ENCODE peak calls at places on chromosomes 16 and 17, in eight cellular contexts. L is adrenal gland, I is WTC11, H is neural crest cell, V is left lung, W is nephron progenitor cell, P is GM13977, T is dorsolateral prefrontal cortex. C is an unnamed sample.

GRCh38 chr16:6571044-6571443 is 761.6 kb upstream of the RBFOX1 start:
- DNase-seq in I (no peak), T (no peak), L (no peak), H (no peak), P (no peak), V (no peak), W (peak; percentile 11), C (no peak)

GRCh38 chr17:64128787-64129514 is 993 bp downstream of the ERN1 start:
- DNase-seq in W (no peak), I (no peak), L (no peak), H (no peak), T (no peak), V (peak; percentile 58), P (no peak), C (no peak)

GRCh38 chr16:25210758-25211157 is 6.0 kb upstream of the AQP8 start:
- DNase-seq in P (no peak), L (no peak), V (no peak), T (no peak), H (no peak), W (no peak), I (no peak), C (no peak)

GRCh38 chr17:64689106-64689505 is 27.0 kb upstream of the SMURF2 start:
- DNase-seq in W (no peak), P (no peak), V (no peak), T (no peak), I (no peak), L (no peak), H (no peak), C (no peak)

GRCh38 chr17:1920948-1921351 is 91.1 kb downstream of the RPA1 start:
- DNase-seq in L (no peak), V (no peak), P (no peak), T (peak; percentile 87), W (no peak), I (no peak), H (no peak), C (no peak)

GRCh38 chr17:34051046-34051445 is 204.0 kb upstream of the CCL2 start:
- DNase-seq in H (no peak), T (no peak), L (no peak), P (no peak), V (no peak), W (no peak), I (no peak), C (no peak)

GRCh38 chr17:3012926-3013581 is 50.4 kb downstream of the OR1D5 start:
- DNase-seq in W (peak; percentile 74), H (peak; percentile 53), P (peak; percentile 84), I (peak; percentile 86), V (peak; percentile 52), T (peak; percentile 66), L (peak; percentile 71), C (peak; percentile 86)

GRCh38 chr17:77772461-77772897 is 186.0 kb upstream of the TNRC6C start:
- DNase-seq in V (peak; percentile 48), L (peak; percentile 37), I (peak; percentile 88), T (no peak), W (peak; percentile 65), H (peak; percentile 55), P (peak; percentile 89), C (peak; percentile 89)

GRCh38 chr16:55821210-55821609 is 11.7 kb downstream of the CES1 start:
- DNase-seq in P (no peak), T (no peak), I (no peak), L (no peak), H (no peak), V (no peak), W (no peak), C (no peak)

GRCh38 chr17:37088459-37088858 is 139.7 kb downstream of the AATF start:
- DNase-seq in I (no peak), T (no peak), W (no peak), V (no peak), H (no peak), L (no peak), P (peak; percentile 23), C (no peak)

GRCh38 chr16:4776141-4776705 is 9.3 kb upstream of the ZNF500 start:
- DNase-seq in T (no peak), W (no peak), V (no peak), L (no peak), H (no peak), P (no peak), I (no peak), C (no peak)

GRCh38 chr16:28264656-28265055 is 27.7 kb upstream of the SBK1 start:
- DNase-seq in H (no peak), I (no peak), T (peak; percentile 77), V (no peak), L (no peak), W (peak; percentile 31), P (no peak), C (no peak)

GRCh38 chr17:64245218-64246145 is 17.6 kb downstream of the TEX2 start:
- DNase-seq in P (no peak), I (no peak), H (no peak), T (no peak), V (no peak), W (no peak), L (no peak), C (no peak)

GRCh38 chr17:7477392-7478275 is 1.8 kb downstream of the ZBTB4 start:
- DNase-seq in T (peak; percentile 58), P (peak; percentile 13), I (no peak), H (no peak), W (peak; percentile 40), V (peak; percentile 56), L (no peak), C (no peak)

GRCh38 chr17:81870155-81870977 is 771 bp downstream of the ARHGDIA start:
- DNase-seq in W (peak; percentile 41), V (peak; percentile 43), T (no peak), H (no peak), L (no peak), I (peak; percentile 34), P (peak; percentile 62), C (no peak)

GRCh38 chr17:29251969-29252866 is 5.6 kb downstream of the CRYBA1 start:
- DNase-seq in W (no peak), I (no peak), V (no peak), L (no peak), T (no peak), H (no peak), P (peak; percentile 42), C (peak; percentile 41)

GRCh38 chr17:55540414-55541091 is 29.3 kb upstream of the SMIM36 start:
- DNase-seq in T (no peak), W (no peak), P (no peak), I (no peak), L (no peak), V (no peak), H (no peak), C (no peak)

GRCh38 chr17:55411463-55411855 is 10.2 kb downstream of the MMD start:
- DNase-seq in T (no peak), H (no peak), I (no peak), P (no peak), L (no peak), V (no peak), W (no peak), C (no peak)

GRCh38 chr17:69410671-69411070 is 3.8 kb upstream of the MAP2K6 start:
- DNase-seq in W (no peak), V (no peak), T (no peak), P (no peak), L (no peak), H (no peak), I (no peak), C (no peak)
- TF ChIP-seq CTCF in W (no peak), V (no peak), T (no peak), P (no peak), L (no peak), H (no peak), I (no peak), C (no peak)

DNA sequence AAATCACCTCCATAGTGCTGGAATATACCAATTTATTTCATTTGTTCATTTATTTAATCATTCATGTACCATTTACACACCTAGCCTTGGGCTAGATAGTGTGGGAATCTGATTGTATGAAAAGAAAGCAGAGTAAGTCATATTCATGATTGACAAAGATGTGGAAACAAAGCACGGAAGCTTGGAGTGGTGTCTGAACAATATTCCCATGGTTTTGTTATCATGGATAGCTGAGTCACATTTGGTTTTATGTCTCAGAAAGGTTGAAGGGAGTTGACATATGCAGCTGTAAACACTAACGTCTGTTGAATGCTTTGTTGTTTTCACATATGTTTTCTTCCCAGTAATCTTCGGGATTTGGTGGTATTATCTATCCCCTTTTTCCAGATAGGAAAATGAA is 76.6 kb downstream of the MAP2K4 start:
- DNase-seq in H (no peak), P (no peak), L (no peak), W (no peak), T (no peak), I (no peak), V (no peak), C (no peak)
- TF ChIP-seq CTCF in H (no peak), P (no peak), L (no peak), W (no peak), T (no peak), I (no peak), V (no peak), C (no peak)

DNA sequence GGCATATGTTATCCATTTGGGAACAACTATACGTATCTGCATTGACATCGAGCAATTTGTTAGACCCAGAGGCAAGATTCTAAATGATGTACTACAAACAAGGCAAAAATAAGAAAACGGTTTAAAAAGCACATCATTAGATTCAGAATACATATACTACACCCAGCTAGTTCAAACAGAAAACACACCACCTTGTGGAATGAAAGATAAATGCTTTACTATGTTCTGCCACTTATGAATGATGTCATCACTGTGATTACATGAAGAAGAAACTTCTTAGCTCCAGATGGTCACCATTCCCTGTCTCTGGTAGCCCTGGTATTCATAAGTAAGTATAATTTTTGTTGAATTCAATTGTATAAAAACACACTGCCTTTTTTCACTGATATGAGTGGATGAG is 7.8 kb downstream of the NACA2 start:
- DNase-seq in P (peak; percentile 41), W (no peak), V (no peak), H (no peak), I (no peak), L (no peak), T (no peak), C (peak; percentile 45)
- TF ChIP-seq CTCF in P (peak; percentile 15), W (no peak), V (no peak), H (peak; percentile 62), I (no peak), L (peak; percentile 12), T (no peak), C (no peak)

GRCh38 chr17:44108440-44109311 is 14.8 kb downstream of the HDAC5 start:
- DNase-seq in H (no peak), L (peak; percentile 94), P (no peak), T (peak; percentile 93), I (no peak), V (peak; percentile 72), W (no peak), C (no peak)

GRCh38 chr17:44106801-44107200 is 16.6 kb downstream of the HDAC5 start:
- DNase-seq in L (no peak), P (no peak), W (no peak), V (no peak), I (no peak), T (no peak), H (no peak), C (no peak)

GRCh38 chr17:44105483-44105882 is 18.0 kb downstream of the HDAC5 start:
- DNase-seq in W (no peak), V (no peak), I (no peak), T (no peak), L (no peak), H (no peak), P (no peak), C (no peak)

GRCh38 chr17:44105941-44106340 is 17.5 kb downstream of the HDAC5 start:
- DNase-seq in I (no peak), W (no peak), P (no peak), L (no peak), T (no peak), H (no peak), V (no peak), C (no peak)

GRCh38 chr17:44102845-44103622 is 20.4 kb downstream of the HDAC5 start:
- DNase-seq in V (no peak), H (no peak), T (no peak), P (no peak), L (no peak), I (no peak), W (no peak), C (no peak)
- TF ChIP-seq CTCF in V (no peak), H (no peak), T (no peak), P (no peak), L (no peak), I (no peak), W (no peak), C (no peak)

C was measured in GM13976.